ENCODE peak calls at places on chromosomes 2 and 18, in ten cellular contexts. P is HTR-8/SVneo, V is NCI-H510A, I is neural crest cell, U is pancreas, X is HuH-7, O is colonic mucosa, F is BJ, E is T-helper 9 cell, N is head of caudate nucleus. H is an unnamed sample.

GRCh38 chr2:73986085-73986680 is 1.5 kb downstream of the TET3 start:
- DNase-seq in P (no peak), I (no peak), V (no peak), X (no peak), N (no peak), U (no peak), O (no peak), F (no peak), E (peak), H (no peak)

GRCh38 chr2:16952805-16953204 is 287.2 kb upstream of the CYRIA start:
- DNase-seq in P (no peak), U (no peak), I (no peak), V (no peak), E (no peak), X (no peak), N (no peak), F (no peak), O (no peak), H (no peak)

GRCh38 chr2:121608967-121609366 is 40.3 kb downstream of the CLASP1 start:
- DNase-seq in X (no peak), O (no peak), V (no peak), I (no peak), N (no peak), F (no peak), E (no peak), P (no peak), U (no peak), H (no peak)

GRCh38 chr2:111050701-111051376 is 69.9 kb upstream of the BCL2L11 start:
- DNase-seq in I (no peak), U (no peak), F (no peak), P (no peak), X (no peak), V (no peak), E (no peak), N (no peak), O (peak), H (no peak)

GRCh38 chr18:435940-436339 is 64.6 kb downstream of the COLEC12 start:
- DNase-seq in V (no peak), O (no peak), E (no peak), I (no peak), N (peak), U (no peak), F (no peak), X (no peak), P (no peak), H (peak)

GRCh38 chr2:223537669-223538601 is 64.2 kb downstream of the SCG2 start:
- DNase-seq in V (no peak), O (no peak), F (no peak), E (no peak), P (no peak), N (no peak), I (no peak), U (no peak), X (no peak), H (no peak)

GRCh38 chr18:37276111-37276510 is 289.5 kb downstream of the CELF4 start:
- DNase-seq in E (no peak), N (no peak), F (no peak), I (no peak), P (no peak), X (no peak), V (no peak), U (no peak), O (no peak), H (no peak)

GRCh38 chr2:216730871-216731270 is 35.5 kb upstream of the IGFBP5 start:
- DNase-seq in P (no peak), I (no peak), E (no peak), X (no peak), F (no peak), V (no peak), O (no peak), U (no peak), N (no peak), H (no peak)

GRCh38 chr2:19104503-19104902 is 253.9 kb downstream of the OSR1 start:
- DNase-seq in E (no peak), P (no peak), V (no peak), F (no peak), I (no peak), X (peak), N (no peak), U (no peak), O (no peak), H (no peak)

GRCh38 chr2:199572571-199572970 is 114.8 kb upstream of the SATB2 start:
- DNase-seq in F (no peak), O (no peak), N (no peak), V (no peak), I (no peak), X (no peak), U (no peak), P (no peak), E (no peak), H (no peak)

GRCh38 chr2:159106105-159106504 is 137.7 kb downstream of the TANC1 start:
- DNase-seq in U (no peak), X (no peak), F (no peak), V (no peak), P (no peak), O (no peak), E (no peak), I (no peak), N (no peak), H (no peak)

GRCh38 chr2:164847966-164848365 is 6.3 kb upstream of the COBLL1 start:
- DNase-seq in P (no peak), I (no peak), F (peak), O (no peak), X (no peak), E (no peak), N (no peak), V (no peak), U (no peak), H (no peak)

GRCh38 chr2:232229296-232229916 is 149.1 kb upstream of the ALPP start:
- DNase-seq in P (no peak), U (no peak), F (peak), V (no peak), E (no peak), N (no peak), I (no peak), X (no peak), O (no peak), H (no peak)

GRCh38 chr18:50273203-50274043 is 7.1 kb upstream of the CFAP53 start:
- DNase-seq in F (no peak), P (no peak), U (no peak), V (no peak), X (no peak), E (no peak), I (no peak), N (no peak), O (no peak), H (no peak)

GRCh38 chr2:20654414-20654813 is 3.5 kb upstream of the HS1BP3 start:
- DNase-seq in F (no peak), U (no peak), O (no peak), E (no peak), X (no peak), P (no peak), V (no peak), N (no peak), I (no peak), H (no peak)

GRCh38 chr2:96656540-96656939 is 14.0 kb downstream of the FER1L5 start:
- DNase-seq in I (no peak), F (no peak), P (no peak), U (no peak), X (no peak), V (no peak), E (no peak), O (no peak), N (no peak), H (no peak)

GRCh38 chr2:222320441-222321395 is 21.9 kb upstream of the PAX3 start:
- DNase-seq in O (peak), X (peak), E (no peak), I (peak), P (no peak), N (peak), F (no peak), V (peak), U (no peak), H (peak)

GRCh38 chr2:231361701-231362588 is 33.6 kb upstream of the B3GNT7 start:
- DNase-seq in U (no peak), E (no peak), F (no peak), O (no peak), N (peak), I (no peak), X (no peak), V (no peak), P (no peak), H (no peak)

GRCh38 chr2:157355618-157356017 is 30.0 kb upstream of the ERMN start:
- DNase-seq in X (no peak), U (no peak), F (no peak), O (no peak), V (no peak), P (no peak), I (no peak), E (no peak), N (no peak), H (no peak)

GRCh38 chr2:242034996-242035814 is 165.7 kb downstream of the RTP5 start:
- DNase-seq in E (no peak), V (no peak), F (no peak), O (no peak), P (no peak), U (no peak), N (peak), I (no peak), X (no peak), H (no peak)

GRCh38 chr2:231908584-231908983 is 17.6 kb downstream of the NPPC start:
- DNase-seq in I (no peak), E (no peak), O (no peak), V (no peak), F (no peak), P (no peak), U (no peak), X (no peak), N (no peak), H (no peak)

GRCh38 chr2:237012577-237013237 is 73.0 kb upstream of the COPS8 start:
- DNase-seq in V (no peak), I (no peak), E (no peak), U (no peak), F (no peak), P (no peak), X (no peak), O (no peak), N (no peak), H (no peak)

GRCh38 chr2:12816379-12817306 is 99.9 kb downstream of the TRIB2 start:
- DNase-seq in X (no peak), O (no peak), P (no peak), N (no peak), I (no peak), U (no peak), E (no peak), V (no peak), F (no peak), H (no peak)

GRCh38 chr18:25164837-25165791 is 186.9 kb downstream of the ZNF521 start:
- DNase-seq in O (no peak), F (peak), P (no peak), V (no peak), E (no peak), N (no peak), U (no peak), I (no peak), X (peak), H (no peak)